ENCODE peak calls at places on chromosomes 1 and 21, in six cellular contexts. X is NCI-H226; S is left cardiac atrium; K is amygdala; D is NCI-H187; O is stimulated activated naive CD4-positive, alpha-beta T cell treated with Interleukin-2 at 50 U/mL for 16 hours. B is an unnamed sample.

GRCh38 chr1:42348498-42348897 is 13.5 kb upstream of the FOXJ3 start:
- DNase-seq in D (peak), K (no peak), S (no peak), X (no peak), O (no peak), B (no peak)

GRCh38 chr1:178172939-178173338 is 79.0 kb downstream of the RASAL2 start:
- DNase-seq in D (no peak), S (no peak), K (no peak), X (peak), O (no peak), B (no peak)

GRCh38 chr1:25731626-25732370 is 68.2 kb upstream of the SELENON start:
- DNase-seq in K (no peak), X (no peak), O (no peak), S (no peak), D (no peak), B (no peak)

GRCh38 chr1:152107984-152108898 is 7.0 kb downstream of the TCHH start:
- DNase-seq in K (no peak), O (no peak), X (peak), D (no peak), S (peak), B (no peak)

GRCh38 chr1:61424382-61424781 is 300.6 kb downstream of the TM2D1 start:
- DNase-seq in O (no peak), S (no peak), D (no peak), K (no peak), X (no peak), B (no peak)

GRCh38 chr1:95041491-95042165 is 31.1 kb downstream of the ALG14 start:
- DNase-seq in O (no peak), K (no peak), X (peak), D (peak), S (peak), B (no peak)

GRCh38 chr1:148264374-148265276 is 112.5 kb upstream of the NBPF11 start:
- DNase-seq in S (no peak), K (no peak), O (peak), X (no peak), D (no peak), B (no peak)

GRCh38 chr1:243407284-243408018 is 151.6 kb downstream of the SDCCAG8 start:
- DNase-seq in X (peak), K (no peak), D (no peak), O (no peak), S (no peak), B (no peak)

GRCh38 chr1:2606004-2606805 is 19.6 kb downstream of the PRXL2B start:
- DNase-seq in O (no peak), K (no peak), D (no peak), X (no peak), S (no peak), B (no peak)

GRCh38 chr1:57797084-57797483 is 373.2 kb upstream of the DAB1 start:
- DNase-seq in S (no peak), X (no peak), O (no peak), K (no peak), D (no peak), B (no peak)

GRCh38 chr1:11749203-11749689 is 12.7 kb upstream of the C1orf167 start:
- DNase-seq in K (peak), X (peak), O (peak), D (no peak), S (peak), B (no peak)

GRCh38 chr1:4711944-4712343 is 57.5 kb downstream of the AJAP1 start:
- DNase-seq in S (no peak), D (no peak), X (no peak), O (no peak), K (no peak), B (no peak)

GRCh38 chr1:168379110-168379860 is 98.6 kb downstream of the TBX19 start:
- DNase-seq in X (peak), D (no peak), S (no peak), K (no peak), O (no peak), B (no peak)

GRCh38 chr21:44510508-44511218 is 29.3 kb downstream of the KRTAP10-1 start:
- DNase-seq in D (peak), X (peak), K (no peak), S (peak), O (peak), B (no peak)

GRCh38 chr1:109361649-109362048 is 36.1 kb downstream of the SORT1 start:
- DNase-seq in K (no peak), S (no peak), D (no peak), X (no peak), O (no peak), B (no peak)

GRCh38 chr1:9621032-9621431 is 30.5 kb upstream of the PIK3CD start:
- DNase-seq in D (no peak), S (no peak), K (no peak), X (no peak), O (no peak), B (no peak)

GRCh38 chr1:94920061-94920460 is 6.8 kb downstream of the CNN3 start:
- DNase-seq in X (no peak), K (no peak), O (no peak), S (no peak), D (no peak), B (no peak)

GRCh38 chr1:3408751-3409266 is 45.7 kb upstream of the ARHGEF16 start:
- DNase-seq in X (no peak), K (no peak), S (no peak), O (no peak), D (no peak), B (no peak)

GRCh38 chr1:19605884-19606442 is 38.1 kb upstream of the NBL1 start:
- DNase-seq in K (no peak), X (no peak), O (no peak), S (no peak), D (no peak), B (no peak)

GRCh38 chr1:113758631-113759340 is 500 bp downstream of the PHTF1 start:
- DNase-seq in K (peak), D (peak), O (peak), S (peak), X (peak), B (no peak)

GRCh38 chr1:183954496-183954895 is 83.0 kb downstream of the COLGALT2 start:
- DNase-seq in O (no peak), S (no peak), D (no peak), X (no peak), K (no peak), B (no peak)

GRCh38 chr1:66732407-66733166 is 19.7 kb upstream of the DYNLT5 start:
- DNase-seq in D (no peak), S (no peak), K (no peak), X (no peak), O (no peak), B (no peak)

GRCh38 chr1:18199462-18199861 is 91.9 kb downstream of the IGSF21 start:
- DNase-seq in S (no peak), K (no peak), X (no peak), O (no peak), D (peak), B (no peak)

GRCh38 chr1:37932759-37933158 is 14.1 kb downstream of the INPP5B start:
- DNase-seq in X (peak), S (no peak), K (no peak), O (no peak), D (no peak), B (no peak)

GRCh38 chr1:8438449-8438848 is 120.5 kb downstream of the SLC45A1 start:
- DNase-seq in O (no peak), D (no peak), K (no peak), X (no peak), S (no peak), B (no peak)

GRCh38 chr1:23959461-23960290 is at the start of gene PNRC2:
- DNase-seq in K (peak), O (peak), D (peak), X (peak), S (peak), B (peak)

GRCh38 chr1:224541072-224541790 is 74.9 kb upstream of the CNIH3 start:
- DNase-seq in S (no peak), O (no peak), K (no peak), D (no peak), X (no peak), B (no peak)

GRCh38 chr1:236657398-236657797 is 28.9 kb upstream of the ACTN2 start:
- DNase-seq in S (no peak), O (no peak), D (no peak), X (no peak), K (no peak), B (no peak)

GRCh38 chr1:11429935-11430334 is 49.0 kb upstream of the DISP3 start:
- DNase-seq in S (no peak), X (no peak), D (no peak), O (no peak), K (no peak), B (no peak)

GRCh38 chr1:33455537-33456301 is 16.7 kb upstream of the ZSCAN20 start:
- DNase-seq in K (peak), X (peak), S (peak), D (peak), O (peak), B (no peak)

GRCh38 chr1:100868364-100868995 is 26.2 kb downstream of the EXTL2 start:
- DNase-seq in X (no peak), O (no peak), S (no peak), K (no peak), D (no peak), B (no peak)

GRCh38 chr1:62723841-62724240 is 35.7 kb upstream of the DOCK7 start:
- DNase-seq in K (no peak), X (no peak), O (no peak), S (no peak), D (no peak), B (no peak)

GRCh38 chr1:103513720-103514119 is 11.8 kb upstream of the RNPC3 start:
- DNase-seq in S (no peak), K (no peak), X (no peak), D (no peak), O (no peak), B (no peak)

GRCh38 chr1:10629091-10629815 is 154.5 kb downstream of the PEX14 start:
- DNase-seq in K (no peak), O (no peak), D (no peak), X (no peak), S (no peak), B (no peak)

GRCh38 chr1:150072959-150073358 is 5.4 kb downstream of the VPS45 start:
- DNase-seq in X (no peak), K (no peak), S (no peak), D (no peak), O (no peak), B (no peak)

GRCh38 chr1:31939484-31940329 is 1.5 kb upstream of the PTP4A2 start:
- DNase-seq in S (no peak), K (no peak), D (no peak), O (peak), X (peak), B (peak)

GRCh38 chr1:206742702-206743383 is 27.7 kb upstream of the IL19 start:
- DNase-seq in S (no peak), O (peak), K (no peak), X (no peak), D (no peak), B (no peak)

B was measured in GM12878.